ENCODE peak calls at places on chromosomes 16 and 17, in nine cellular contexts. G, U, N, W, X, T, A, V and E are unnamed samples.

GRCh38 chr17:172401-172800 is 9.0 kb downstream of the DOC2B start:
- DNase-seq in W (no peak), N (no peak), T (no peak), A (no peak), X (no peak), V (no peak), G (no peak), U (no peak), E (no peak)

GRCh38 chr16:84585886-84586285 is 32.0 kb downstream of the COTL1 start:
- DNase-seq in T (peak; percentile 66), U (peak; percentile 47), G (no peak), W (peak; percentile 76), X (no peak), V (no peak), N (no peak), A (no peak), E (no peak)

GRCh38 chr17:55279788-55280579 is 15.2 kb downstream of the HLF start:
- DNase-seq in T (no peak), G (no peak), W (no peak), A (no peak), N (no peak), V (no peak), X (no peak), U (no peak), E (no peak)

GRCh38 chr17:63035271-63035670 is 69.2 kb downstream of the TANC2 start:
- DNase-seq in X (no peak), U (no peak), V (no peak), A (no peak), W (no peak), N (no peak), G (peak; percentile 57), T (no peak), E (no peak)

GRCh38 chr16:15732416-15732815 is 82.4 kb downstream of the NDE1 start:
- DNase-seq in G (no peak), X (no peak), V (no peak), T (no peak), A (no peak), U (no peak), W (no peak), N (no peak), E (no peak)

GRCh38 chr17:40859536-40859935 is 7.5 kb downstream of the KRT12 start:
- DNase-seq in V (no peak), G (no peak), N (no peak), W (no peak), A (no peak), X (no peak), U (no peak), T (no peak), E (no peak)

GRCh38 chr17:10447035-10447931 is 22.1 kb downstream of the MYH4 start:
- DNase-seq in T (no peak), U (no peak), V (no peak), G (no peak), A (no peak), X (no peak), W (no peak), N (no peak), E (no peak)

GRCh38 chr17:56431736-56432135 is 161.8 kb upstream of the NOG start:
- DNase-seq in X (no peak), G (no peak), W (no peak), T (no peak), A (no peak), V (no peak), N (no peak), U (no peak), E (no peak)

GRCh38 chr17:74637912-74638311 is 14.4 kb upstream of the CD300E start:
- DNase-seq in A (no peak), X (no peak), N (no peak), V (no peak), G (no peak), T (no peak), W (no peak), U (no peak), E (no peak)

GRCh38 chr17:44233582-44233981 is 14.1 kb upstream of the UBTF start:
- DNase-seq in U (no peak), V (no peak), T (no peak), A (no peak), G (no peak), X (no peak), W (no peak), N (no peak), E (no peak)

GRCh38 chr16:81604960-81605383 is 160.4 kb downstream of the CMIP start:
- DNase-seq in N (no peak), G (peak; percentile 55), U (peak; percentile 69), V (no peak), X (peak; percentile 33), T (no peak), W (no peak), A (no peak), E (no peak)

GRCh38 chr16:72561-73537 is at the start of gene RHBDF1:
- DNase-seq in G (peak; percentile 42), W (peak; percentile 74), A (no peak), X (no peak), U (peak; percentile 74), N (no peak), T (peak; percentile 59), V (peak; percentile 75), E (peak; percentile 64)

DNA sequence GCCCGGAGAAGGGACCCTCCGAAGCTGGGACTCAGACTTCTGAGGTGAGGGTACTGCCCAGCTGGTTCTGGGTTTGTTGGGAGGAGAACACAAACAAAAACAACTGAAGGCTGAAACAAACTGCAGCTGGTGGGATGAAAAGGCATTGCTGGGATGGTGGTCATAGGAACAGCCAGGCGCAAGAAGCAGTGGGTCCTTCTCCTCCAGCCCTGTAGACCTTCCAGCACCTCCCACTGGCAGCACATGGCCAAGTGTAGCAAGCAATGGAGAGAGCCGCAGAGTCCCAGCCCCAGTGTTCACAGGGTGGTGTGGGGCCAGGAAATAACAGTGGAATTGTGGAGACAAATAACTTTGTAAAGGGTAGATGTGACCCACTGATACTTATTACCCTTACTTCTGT is 48.7 kb upstream of the FOXJ1 start:
- DNase-seq in A (no peak), N (no peak), G (no peak), T (no peak), X (no peak), W (no peak), V (no peak), U (no peak), E (no peak)
- TF ChIP-seq CTCF in A (no peak), N (no peak), G (no peak), T (no peak), X (no peak), W (no peak), V (no peak), U (no peak), E (no peak)

GRCh38 chr17:64230551-64231408 is 32.3 kb downstream of the TEX2 start:
- DNase-seq in W (no peak), N (no peak), X (peak; percentile 87), A (no peak), V (no peak), T (no peak), G (peak; percentile 90), U (peak; percentile 85), E (no peak)
- TF ChIP-seq CTCF in W (no peak), N (no peak), X (no peak), A (no peak), V (no peak), T (no peak), G (no peak), U (no peak), E (no peak)

GRCh38 chr17:48624118-48624517 is 2.0 kb downstream of the HOXB9 start:
- DNase-seq in V (no peak), W (no peak), N (no peak), T (no peak), G (no peak), A (no peak), U (no peak), X (no peak), E (no peak)
- TF ChIP-seq CTCF in V (no peak), W (no peak), N (no peak), T (no peak), G (no peak), A (no peak), U (no peak), X (no peak), E (no peak)

DNA sequence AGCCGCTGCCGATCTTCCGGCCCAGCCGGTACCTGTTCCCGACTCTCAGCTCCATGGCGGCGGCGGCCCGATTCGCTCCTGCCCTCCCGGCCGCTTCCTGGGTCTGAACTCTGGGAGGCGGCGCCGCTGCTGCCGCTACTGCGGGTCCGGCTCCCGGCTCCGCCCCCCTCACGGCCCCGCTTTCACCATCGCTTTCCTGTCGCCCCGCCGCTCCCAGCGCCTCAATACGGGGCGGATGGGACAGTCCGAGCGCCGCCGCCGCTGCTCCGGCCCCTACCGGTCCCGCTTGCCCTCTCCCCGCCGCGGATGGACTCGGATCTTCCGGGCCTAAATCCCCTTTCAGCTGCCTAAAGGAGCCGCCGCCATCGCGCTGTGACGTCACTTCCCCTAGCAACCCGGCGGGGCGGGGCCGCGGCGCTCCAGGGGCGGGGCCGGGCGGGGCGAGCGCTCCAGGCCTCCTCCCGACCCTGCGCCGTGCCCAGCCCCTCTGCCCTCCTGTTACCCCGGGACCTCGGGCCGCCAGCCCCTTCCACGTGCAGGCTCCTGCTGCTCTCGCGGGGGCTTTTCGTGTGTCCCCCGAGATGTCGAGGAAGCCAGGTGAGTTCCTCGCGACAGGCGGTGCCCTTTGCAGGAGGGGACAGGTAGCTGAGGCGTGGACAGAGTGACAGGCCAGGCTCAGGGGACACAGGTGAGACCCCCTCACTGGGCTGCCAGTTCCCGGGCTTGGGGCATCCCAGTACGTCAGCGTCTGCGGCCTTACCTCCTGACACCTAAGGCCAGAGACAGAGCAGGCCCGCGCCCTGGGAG is at the start of gene CSNK1D:
- DNase-seq in G (peak; percentile 88), V (peak; percentile 93), W (peak; percentile 99), T (peak; percentile 99), A (peak; percentile 85), N (peak; percentile 84), X (peak; percentile 47), U (peak; percentile 89), E (peak; percentile 92)
- TF ChIP-seq CTCF in G (no peak), V (no peak), W (no peak), T (no peak), A (no peak), N (no peak), X (no peak), U (no peak), E (no peak)

DNA sequence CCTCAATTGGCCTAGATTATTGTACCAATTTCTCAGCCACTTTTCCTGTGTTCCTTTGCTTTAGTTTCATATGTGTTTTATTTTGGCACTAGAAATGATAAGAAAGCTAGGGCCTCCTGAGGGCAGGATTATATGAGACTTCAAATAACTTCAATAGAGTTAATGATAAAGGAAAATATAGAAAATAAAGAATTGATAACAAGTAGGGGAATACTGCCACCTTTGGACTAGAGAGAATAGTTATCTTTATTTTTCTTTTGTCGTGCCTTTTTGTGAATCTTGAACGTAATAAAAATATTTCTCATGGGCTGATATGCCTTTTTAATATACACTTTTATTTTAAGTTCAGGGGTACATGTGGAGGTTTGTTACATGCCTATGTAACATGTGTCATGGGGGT is 29.3 kb upstream of the RBL2 start:
- DNase-seq in W (no peak), V (no peak), A (no peak), N (no peak), T (no peak), X (no peak), G (peak; percentile 8), U (no peak), E (no peak)
- TF ChIP-seq CTCF in W (no peak), V (no peak), A (no peak), N (no peak), T (no peak), X (peak; percentile 59), G (peak; percentile 24), U (no peak), E (no peak)

GRCh38 chr17:66040402-66040801 is 151.5 kb downstream of the CEP112 start:
- DNase-seq in V (peak; percentile 9), G (peak; percentile 10), U (no peak), X (no peak), T (no peak), A (no peak), N (no peak), W (no peak), E (no peak)
- TF ChIP-seq CTCF in V (peak; percentile 31), G (no peak), U (no peak), X (no peak), T (no peak), A (no peak), N (no peak), W (no peak), E (no peak)